ENCODE peak calls at places on chromosomes 4 and X, in five cellular contexts. D is right atrium auricular region, Y is colonic mucosa, X is cardiac muscle cell, M is upper lobe of right lung. Z is an unnamed sample. For H3K4me1, the result is how much of the 10 kb centered on the place peaks cover.

GRCh38 chrX:153878969-153879653 is 6.9 kb downstream of the L1CAM start:
- DNase-seq in D (no peak), Y (no peak), X (peak), M (no peak), Z (peak)

GRCh38 chrX:10636337-10636736 is 16.0 kb upstream of the MID1 start:
- DNase-seq in D (no peak), Y (peak), X (peak), M (no peak), Z (no peak)

GRCh38 chr4:140249351-140249750 is 95.4 kb upstream of the MAML3 start:
- DNase-seq in D (no peak), Y (no peak), X (no peak), M (no peak), Z (no peak)

GRCh38 chrX:70168238-70169188 is 8.8 kb upstream of the DGAT2L6 start:
- DNase-seq in D (no peak), Y (no peak), X (peak), M (no peak), Z (no peak)

GRCh38 chrX:80841259-80841658 is 31.6 kb upstream of the BRWD3 start:
- DNase-seq in D (no peak), Y (no peak), X (no peak), M (no peak), Z (no peak)

GRCh38 chr4:70892086-70892769 is 9.9 kb upstream of the MOB1B start:
- DNase-seq in D (no peak), Y (peak), X (no peak), M (peak), Z (no peak)

GRCh38 chrX:63656871-63657580 is 128.0 kb downstream of the ARHGEF9 start:
- DNase-seq in D (no peak), Y (no peak), X (no peak), M (no peak), Z (no peak)

GRCh38 chr4:84678976-84679744 is 96.2 kb downstream of the CDS1 start:
- DNase-seq in D (no peak), Y (no peak), X (no peak), M (no peak), Z (no peak)

GRCh38 chrX:52424658-52425057 is 55.8 kb downstream of the XAGE2 start:
- DNase-seq in D (no peak), Y (no peak), X (no peak), M (no peak), Z (no peak)

GRCh38 chrX:70434352-70434866 is 10.2 kb upstream of the DLG3 start:
- DNase-seq in D (peak), Y (peak), X (peak), M (peak), Z (peak)

GRCh38 chr4:40265910-40266274 is 69.1 kb downstream of the RHOH start:
- DNase-seq in D (no peak), Y (no peak), X (no peak), M (no peak), Z (no peak)

GRCh38 chr4:20684852-20685763 is 15.2 kb upstream of the PACRGL start:
- DNase-seq in D (no peak), Y (no peak), X (peak), M (no peak), Z (no peak)

GRCh38 chrX:153573999-153574398 is 24.9 kb downstream of the CCNQ start:
- DNase-seq in D (no peak), Y (no peak), X (no peak), M (no peak), Z (no peak)

GRCh38 chr4:110501826-110502225 is 25.9 kb downstream of the ENPEP start:
- DNase-seq in D (no peak), Y (no peak), X (no peak), M (no peak), Z (no peak)

GRCh38 chr4:186726440-186727148 is 2.9 kb upstream of the FAT1 start:
- DNase-seq in D (no peak), Y (peak), X (peak), M (peak), Z (no peak)

GRCh38 chr4:47686294-47686872 is 151.5 kb downstream of the CORIN start:
- DNase-seq in D (no peak), Y (peak), X (peak), M (peak), Z (peak)

GRCh38 chr4:109434793-109435080 is 1.1 kb downstream of the SEC24B start:
- DNase-seq in D (no peak), Y (no peak), X (no peak), M (no peak), Z (no peak)

GRCh38 chr4:54228064-54228527 is 997 bp upstream of the PDGFRA start:
- DNase-seq in D (peak), Y (peak), X (peak), M (peak), Z (peak)

GRCh38 chr4:147518846-147519767 is 38.2 kb downstream of the EDNRA start:
- DNase-seq in D (no peak), Y (peak), X (peak), M (no peak), Z (no peak)

GRCh38 chrX:118603981-118604380 is 108.4 kb downstream of the DOCK11 start:
- DNase-seq in D (peak), Y (peak), X (peak), M (no peak), Z (no peak)

GRCh38 chrX:155888139-155888538 is 7.0 kb downstream of the VAMP7 start:
- DNase-seq in D (no peak), Y (no peak), X (no peak), M (no peak), Z (no peak)

GRCh38 chr4:172654482-172654881 is 514.1 kb upstream of the GALNT7 start:
- DNase-seq in D (no peak), Y (no peak), X (no peak), M (no peak), Z (no peak)

GRCh38 chr4:5918331-5919030 is 25.6 kb upstream of the CRMP1 start:
- DNase-seq in D (no peak), Y (no peak), X (no peak), M (no peak), Z (no peak)

GRCh38 chrX:68717663-68718442 is 70.4 kb downstream of the STARD8 start:
- DNase-seq in D (no peak), Y (no peak), X (no peak), M (no peak), Z (peak)

GRCh38 chr4:125303058-125303457 is 11.7 kb upstream of the FAT4 start:
- DNase-seq in D (no peak), Y (no peak), X (no peak), M (no peak), Z (no peak)

GRCh38 chr4:34486964-34487363 is 1757.3 kb downstream of the ARAP2 start:
- DNase-seq in D (no peak), Y (no peak), X (no peak), M (no peak), Z (no peak)

DNA sequence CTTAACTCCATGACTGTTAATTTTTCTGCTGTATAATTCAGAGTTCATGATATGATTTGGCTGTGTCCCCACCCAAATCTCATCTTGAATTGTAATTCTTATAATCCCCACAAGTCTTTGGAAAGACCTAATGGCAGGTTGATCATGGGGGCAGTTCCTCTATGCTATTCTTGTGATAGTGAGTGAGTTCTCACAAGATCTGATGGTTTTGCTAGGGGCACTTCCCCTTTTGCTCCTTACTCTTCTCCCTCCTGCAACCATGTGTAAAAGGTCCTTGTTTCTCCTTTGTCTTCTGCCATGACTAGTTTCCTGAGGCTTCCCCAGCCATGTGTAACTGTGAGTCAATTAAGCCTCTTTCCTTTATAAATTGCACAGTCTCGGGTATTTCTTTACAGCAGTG is 1751.9 kb downstream of the ARAP2 start:
- DNase-seq in D (no peak), Y (no peak), X (no peak), M (no peak), Z (no peak)
- H3K4me1 ChIP-seq in D (under half), Y (under half), X (under half), M (under half), Z (under half)

GRCh38 chrX:16786139-16786790 is at the start of gene TXLNG:
- DNase-seq in D (peak), Y (peak), X (peak), M (peak), Z (peak)
- TF ChIP-seq CTCF in D (no peak), Y (no peak), X (no peak), M (no peak), Z (peak)

GRCh38 chr4:302381-302780 is 2.9 kb downstream of the ZNF732 start:
- DNase-seq in D (no peak), Y (no peak), X (no peak), M (no peak), Z (no peak)

GRCh38 chr4:306551-306961 is 1.3 kb upstream of the ZNF732 start:
- DNase-seq in D (no peak), Y (no peak), X (no peak), M (no peak), Z (no peak)

DNA sequence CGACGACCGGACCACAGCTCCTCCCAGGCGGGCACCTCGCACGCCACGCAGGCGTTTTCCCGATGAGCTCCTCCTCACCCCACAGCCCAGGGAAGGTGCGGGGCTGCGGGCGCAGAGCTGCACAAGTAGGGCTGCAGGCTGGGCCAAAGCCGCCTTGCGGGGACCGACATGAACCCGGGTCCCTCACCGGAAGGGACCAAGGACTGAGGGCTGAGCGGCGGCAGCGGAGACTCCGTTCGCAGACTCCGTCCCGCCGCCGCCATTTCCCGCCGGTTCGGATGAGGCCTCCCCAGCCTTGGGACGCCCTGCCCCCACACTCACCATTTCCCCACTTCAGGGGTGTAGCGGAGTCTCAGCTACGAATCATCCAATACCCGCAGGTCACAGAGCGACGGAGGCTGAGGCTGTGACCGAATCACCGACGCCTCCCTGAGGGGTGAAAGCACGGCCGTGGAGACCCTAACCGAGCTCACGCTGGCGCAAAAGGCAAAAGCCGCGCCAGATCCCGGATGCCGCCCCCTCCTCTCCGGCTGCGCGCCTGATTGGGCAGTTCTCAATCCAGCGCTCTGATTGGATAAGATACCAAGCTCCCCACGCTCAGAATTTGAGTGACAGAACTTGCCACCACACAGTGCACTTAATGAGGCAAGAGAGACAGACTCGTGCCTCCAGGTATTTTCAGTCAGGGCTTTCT is at the start of gene ZNF732:
- DNase-seq in D (peak), Y (peak), X (peak), M (no peak), Z (no peak)
- H3K4me3 ChIP-seq in D (peak), Y (peak), X (peak), M (peak), Z (peak)

GRCh38 chr4:182202650-182203049 is 40.6 kb upstream of the TENM3 start:
- DNase-seq in D (no peak), Y (no peak), X (no peak), M (no peak), Z (no peak)

GRCh38 chr4:182201871-182202270 is 41.3 kb upstream of the TENM3 start:
- DNase-seq in D (no peak), Y (no peak), X (no peak), M (no peak), Z (no peak)

GRCh38 chr4:182206266-182206665 is 36.9 kb upstream of the TENM3 start:
- DNase-seq in D (no peak), Y (no peak), X (no peak), M (no peak), Z (no peak)

GRCh38 chr4:182205293-182205692 is 37.9 kb upstream of the TENM3 start:
- DNase-seq in D (no peak), Y (no peak), X (no peak), M (no peak), Z (no peak)

DNA sequence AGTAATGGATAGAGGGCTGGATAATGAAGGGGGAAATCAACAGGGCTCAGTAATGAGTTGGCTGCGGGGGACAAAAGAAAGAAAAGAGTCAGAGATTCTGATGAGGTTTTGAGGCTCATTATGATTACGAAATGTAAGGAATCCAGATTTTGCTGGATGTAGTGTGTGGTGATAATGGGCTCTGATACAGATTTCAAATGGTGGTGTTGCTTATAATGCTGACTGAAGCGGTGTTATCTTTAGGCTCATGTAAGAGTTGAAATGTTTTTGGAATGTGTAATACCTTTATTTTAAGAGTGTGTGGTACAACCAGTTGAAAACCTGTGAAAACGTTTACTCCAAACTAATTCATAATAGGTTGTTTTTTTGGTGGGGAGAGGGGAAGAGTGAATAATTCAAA is 39.2 kb upstream of the TENM3 start:
- DNase-seq in D (no peak), Y (no peak), X (no peak), M (no peak), Z (no peak)
- H3K4me1 ChIP-seq in D (under half), Y (under half), X (under half), M (under half), Z (under half)

DNA sequence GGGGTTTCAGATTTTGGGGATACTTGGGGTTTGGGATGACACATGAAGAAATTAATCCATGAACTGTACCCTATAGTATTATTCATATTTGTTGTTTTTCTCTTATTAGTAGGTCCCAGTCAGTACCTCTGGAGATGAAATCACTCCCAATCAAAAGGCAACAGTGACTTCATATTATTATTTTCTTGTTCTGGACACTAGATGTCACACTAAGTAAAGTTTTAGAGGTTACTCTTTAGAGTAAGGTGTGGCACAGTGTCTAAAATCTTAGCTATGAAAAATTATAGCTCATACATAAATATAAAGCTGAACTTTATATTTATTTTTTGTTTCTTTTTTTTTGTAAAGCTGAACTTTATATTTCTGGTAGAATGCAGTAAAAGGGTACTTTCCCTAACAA is 35.1 kb downstream of the FAM114A1 start:
- DNase-seq in D (no peak), Y (no peak), X (peak), M (no peak), Z (no peak)
- TF ChIP-seq CTCF in D (peak), Y (peak), X (peak), M (peak), Z (no peak)

GRCh38 chr4:121765941-121766538 is 1.1 kb upstream of the SMIM43 start:
- DNase-seq in D (no peak), Y (no peak), X (peak), M (no peak), Z (no peak)

GRCh38 chr4:121765368-121765705 is 373 bp upstream of the SMIM43 start:
- DNase-seq in D (no peak), Y (no peak), X (no peak), M (no peak), Z (no peak)

GRCh38 chr4:121764702-121765367 is at the start of gene SMIM43:
- DNase-seq in D (no peak), Y (no peak), X (peak), M (peak), Z (no peak)

GRCh38 chr4:121760205-121760604 is 4.8 kb downstream of the SMIM43 start:
- DNase-seq in D (no peak), Y (no peak), X (no peak), M (no peak), Z (no peak)

GRCh38 chr4:121764303-121764701 is 662 bp downstream of the SMIM43 start:
- DNase-seq in D (no peak), Y (no peak), X (no peak), M (no peak), Z (no peak)
- H3K4me3 ChIP-seq in D (peak), Y (no peak), X (peak), M (peak), Z (peak)

DNA sequence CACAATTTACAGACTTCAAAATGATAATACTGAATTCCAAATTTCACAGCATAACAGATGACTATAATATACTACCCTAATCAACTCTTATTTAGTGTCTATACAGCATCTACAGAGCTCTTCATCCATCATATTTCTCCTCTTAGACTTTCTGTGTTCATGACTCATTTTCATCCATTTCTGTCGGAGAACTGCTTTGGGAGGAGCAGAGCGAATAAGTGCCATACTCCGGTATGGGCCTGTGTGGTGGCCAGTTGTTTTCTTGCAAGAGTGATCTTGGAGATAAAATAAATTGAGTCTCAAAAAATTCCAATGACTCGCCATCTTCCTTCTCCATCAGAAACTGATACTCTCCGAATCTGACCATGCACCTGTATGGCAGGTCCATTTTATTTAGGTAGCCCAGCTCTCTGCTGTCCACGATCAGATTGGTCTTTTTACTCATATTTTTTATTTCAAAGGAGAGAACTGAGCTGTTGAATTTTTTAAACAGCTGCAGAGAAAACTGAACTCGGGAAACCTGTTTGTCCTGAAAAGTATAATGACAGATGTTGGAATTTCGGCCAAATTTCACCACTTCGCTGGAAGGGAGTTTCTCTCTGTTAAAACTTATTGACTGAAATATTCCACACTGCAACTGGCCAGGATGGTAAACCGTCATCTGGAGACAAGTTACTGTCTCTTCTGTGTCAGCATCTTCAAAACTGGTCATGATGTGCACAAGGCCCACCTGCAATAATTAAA is 7.8 kb downstream of the TIFA start:
- DNase-seq in D (no peak), Y (no peak), X (no peak), M (no peak), Z (no peak)
- H3K4me1 ChIP-seq in D (under half), Y (under half), X (under half), M (under half), Z (under half)

DNA sequence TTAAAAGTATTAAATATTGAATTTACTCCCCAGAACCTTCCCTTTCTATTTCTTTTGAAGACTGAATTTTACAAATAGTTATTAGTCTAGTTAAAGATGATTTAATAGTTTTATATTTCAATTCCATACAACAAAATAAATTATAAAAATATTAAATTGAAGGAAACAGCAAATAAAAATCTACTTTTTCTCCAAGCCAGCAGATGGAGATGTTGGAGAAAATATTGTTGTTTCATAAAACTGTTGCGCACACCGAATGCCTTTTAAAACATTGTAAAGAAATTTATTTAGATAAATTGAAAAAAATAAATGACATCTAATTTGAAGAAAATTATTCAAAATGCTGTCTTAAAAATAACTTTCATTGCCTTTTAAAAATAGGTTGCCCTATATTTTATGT is 5.5 kb downstream of the GRIA2 start:
- DNase-seq in D (no peak), Y (no peak), X (no peak), M (no peak), Z (no peak)
- TF ChIP-seq CTCF in D (no peak), Y (no peak), X (no peak), M (no peak), Z (no peak)

Z was measured in spleen.